ENCODE peak calls at places on chromosomes 16 and 17, in six cellular contexts. U, T, Q, M, D and G are unnamed samples.

GRCh38 chr17:75854881-75855309 is 240 bp downstream of the WBP2 start:
- DNase-seq in U (no peak), T (no peak), Q (no peak), M (no peak), D (no peak), G (no peak)

GRCh38 chr17:10907370-10907769 is 69.5 kb upstream of the PIRT start:
- DNase-seq in U (no peak), T (no peak), Q (no peak), M (no peak), D (no peak), G (no peak)

GRCh38 chr16:11181889-11182279 is 74.1 kb downstream of the SOCS1 start:
- DNase-seq in U (peak), T (no peak), Q (no peak), M (no peak), D (no peak), G (peak)

GRCh38 chr16:87016636-87017035 is 300.6 kb downstream of the C16orf95 start:
- DNase-seq in U (no peak), T (no peak), Q (no peak), M (no peak), D (no peak), G (no peak)

GRCh38 chr17:49132699-49133364 is at the start of gene B4GALNT2:
- DNase-seq in U (peak), T (no peak), Q (peak), M (no peak), D (no peak), G (no peak)

GRCh38 chr17:28145348-28145747 is 102.9 kb downstream of the NLK start:
- DNase-seq in U (no peak), T (no peak), Q (no peak), M (no peak), D (no peak), G (no peak)

GRCh38 chr17:64591944-64592343 is 70.2 kb downstream of the SMURF2 start:
- DNase-seq in U (no peak), T (no peak), Q (no peak), M (no peak), D (no peak), G (no peak)

GRCh38 chr17:33814852-33815251 is 440.2 kb upstream of the CCL2 start:
- DNase-seq in U (no peak), T (no peak), Q (no peak), M (no peak), D (no peak), G (no peak)

GRCh38 chr16:69917739-69918138 is 33.4 kb upstream of the CLEC18A start:
- DNase-seq in U (no peak), T (no peak), Q (no peak), M (peak), D (no peak), G (no peak)

GRCh38 chr16:29844575-29845331 is 18.3 kb downstream of the CDIPT start:
- DNase-seq in U (no peak), T (no peak), Q (no peak), M (peak), D (no peak), G (no peak)

GRCh38 chr17:48123111-48123510 is 15.5 kb downstream of the SNX11 start:
- DNase-seq in U (no peak), T (no peak), Q (no peak), M (no peak), D (no peak), G (no peak)

GRCh38 chr17:57121308-57122042 is 36.4 kb downstream of the AKAP1 start:
- DNase-seq in U (no peak), T (no peak), Q (peak), M (peak), D (no peak), G (no peak)

GRCh38 chr17:45131616-45132301 is 556 bp downstream of the PLCD3 start:
- DNase-seq in U (peak), T (no peak), Q (peak), M (peak), D (no peak), G (no peak)

GRCh38 chr17:78899361-78900260 is 3.4 kb downstream of the CEP295NL start:
- DNase-seq in U (no peak), T (no peak), Q (no peak), M (peak), D (no peak), G (no peak)

GRCh38 chr17:78798695-78799559 is 16.9 kb upstream of the CYTH1 start:
- DNase-seq in U (no peak), T (no peak), Q (no peak), M (no peak), D (no peak), G (no peak)

GRCh38 chr16:1678500-1679098 is 520 bp downstream of the JPT2 start:
- DNase-seq in U (peak), T (no peak), Q (peak), M (peak), D (no peak), G (no peak)

GRCh38 chr17:69339937-69340336 is 13.0 kb upstream of the ABCA5 start:
- DNase-seq in U (no peak), T (no peak), Q (no peak), M (no peak), D (no peak), G (no peak)

GRCh38 chr17:45345554-45346254 is 28.9 kb upstream of the MAP3K14 start:
- DNase-seq in U (peak), T (no peak), Q (no peak), M (peak), D (no peak), G (peak)

GRCh38 chr17:17028059-17028877 is 14.0 kb upstream of the MPRIP start:
- DNase-seq in U (peak), T (no peak), Q (peak), M (peak), D (no peak), G (peak)

GRCh38 chr17:61322316-61323014 is 77.2 kb upstream of the TBX2 start:
- DNase-seq in U (no peak), T (no peak), Q (no peak), M (no peak), D (no peak), G (no peak)

GRCh38 chr17:7021993-7022778 is 664 bp upstream of the BCL6B start:
- DNase-seq in U (peak), T (no peak), Q (peak), M (peak), D (peak), G (peak)

GRCh38 chr17:17818088-17818526 is 18.7 kb downstream of the SREBF1 start:
- DNase-seq in U (no peak), T (no peak), Q (no peak), M (no peak), D (peak), G (no peak)

GRCh38 chr17:26818736-26819135 is 475.2 kb upstream of the WSB1 start:
- DNase-seq in U (no peak), T (no peak), Q (no peak), M (no peak), D (no peak), G (no peak)

GRCh38 chr16:55643161-55643970 is 12.4 kb upstream of the SLC6A2 start:
- DNase-seq in U (peak), T (no peak), Q (peak), M (no peak), D (no peak), G (peak)

GRCh38 chr17:60645918-60646523 is 31.6 kb upstream of the BCAS3 start:
- DNase-seq in U (no peak), T (no peak), Q (no peak), M (no peak), D (no peak), G (no peak)

DNA sequence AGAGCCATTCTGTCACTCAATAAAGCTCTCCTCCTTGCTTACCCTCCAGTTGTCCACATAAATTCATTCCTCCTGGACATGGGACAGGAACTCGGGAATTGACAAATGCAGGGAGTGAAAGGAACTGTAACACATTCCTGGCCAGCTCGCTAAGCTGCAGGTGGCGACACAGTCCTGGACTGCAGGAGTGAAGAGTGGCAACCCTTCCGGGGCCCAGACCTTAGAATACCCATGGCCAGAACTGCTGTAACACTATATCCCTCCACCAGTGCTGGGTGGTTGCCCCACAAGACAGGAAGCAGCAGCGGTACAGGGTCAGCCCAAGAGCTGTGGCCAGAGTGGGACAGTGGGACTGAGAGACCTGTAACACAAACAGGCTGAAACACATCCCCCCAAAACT is 30.3 kb upstream of the KIF2B start:
- DNase-seq in U (no peak), T (no peak), Q (no peak), M (no peak), D (no peak), G (no peak)
- TF ChIP-seq POLR2A in U (no peak), T (no peak), Q (no peak), M (no peak), D (no peak), G (no peak)

GRCh38 chr17:82228842-82229685 is at the start of gene SLC16A3:
- DNase-seq in U (peak), T (no peak), Q (peak), M (no peak), D (peak), G (peak)
- TF ChIP-seq POLR2A in U (peak), T (peak), Q (no peak), M (peak), D (peak), G (no peak)

GRCh38 chr16:81542609-81543570 is 98.3 kb downstream of the CMIP start:
- DNase-seq in U (no peak), T (no peak), Q (no peak), M (no peak), D (no peak), G (no peak)
- TF ChIP-seq POLR2A in U (no peak), T (no peak), Q (no peak), M (no peak), D (no peak), G (no peak)

GRCh38 chr16:67311607-67312449 is 14.7 kb downstream of the KCTD19 start:
- DNase-seq in U (no peak), T (no peak), Q (no peak), M (no peak), D (no peak), G (no peak)
- TF ChIP-seq POLR2A in U (no peak), T (no peak), Q (no peak), M (no peak), D (peak), G (no peak)

GRCh38 chr16:2974319-2975056 is 5.3 kb downstream of the PAQR4 start:
- DNase-seq in U (no peak), T (no peak), Q (no peak), M (no peak), D (no peak), G (no peak)
- TF ChIP-seq POLR2A in U (no peak), T (no peak), Q (no peak), M (no peak), D (no peak), G (no peak)

GRCh38 chr17:4478318-4478830 is 20.3 kb upstream of the SPNS2 start:
- DNase-seq in U (no peak), T (no peak), Q (no peak), M (no peak), D (no peak), G (no peak)

GRCh38 chr17:4482338-4483011 is 16.2 kb upstream of the SPNS2 start:
- DNase-seq in U (peak), T (no peak), Q (peak), M (no peak), D (no peak), G (no peak)

GRCh38 chr17:4480929-4481898 is 17.5 kb upstream of the SPNS2 start:
- DNase-seq in U (peak), T (no peak), Q (peak), M (no peak), D (peak), G (no peak)

GRCh38 chr17:4479340-4479981 is 19.2 kb upstream of the SPNS2 start:
- DNase-seq in U (peak), T (no peak), Q (peak), M (no peak), D (no peak), G (no peak)

DNA sequence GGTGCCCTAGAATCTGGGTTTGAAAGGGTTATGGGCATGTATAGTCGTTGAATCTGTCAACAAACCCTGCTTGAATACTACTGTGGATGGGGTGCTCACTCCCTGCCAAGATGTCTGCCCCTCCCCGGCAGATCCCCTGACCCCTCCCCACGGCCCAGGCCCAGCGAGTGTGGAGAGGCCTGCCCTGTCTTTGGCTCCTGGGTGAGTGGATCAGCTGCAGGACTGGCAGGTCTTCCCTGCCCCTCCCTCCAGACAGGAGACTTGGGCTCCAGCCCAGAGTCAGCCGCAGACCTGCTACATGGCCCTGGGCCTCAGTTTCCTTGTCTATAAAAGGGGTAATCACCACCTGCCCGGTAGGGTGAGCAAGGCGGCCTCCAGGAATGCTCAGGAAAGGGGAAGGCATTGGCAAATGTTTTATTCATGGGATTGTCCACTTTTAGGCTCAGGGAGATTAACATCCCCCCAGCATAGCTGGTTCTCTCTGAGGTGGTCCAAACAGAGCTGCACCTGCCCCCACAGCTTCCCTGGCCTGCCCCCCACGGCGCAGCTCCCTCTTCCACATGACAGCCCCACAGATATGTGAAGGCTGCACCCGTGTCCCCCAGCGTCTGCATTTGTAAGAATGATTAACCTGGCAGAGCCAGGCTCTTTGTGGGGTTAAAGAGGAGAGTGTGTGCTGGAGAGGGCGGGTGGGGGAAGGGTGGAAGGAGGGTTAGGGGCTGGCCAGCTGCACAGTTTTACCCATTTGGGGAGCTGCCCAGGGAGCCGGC is 18.5 kb upstream of the SPNS2 start:
- DNase-seq in U (no peak), T (no peak), Q (no peak), M (no peak), D (no peak), G (no peak)
- TF ChIP-seq POLR2A in U (no peak), T (no peak), Q (no peak), M (no peak), D (no peak), G (no peak)

DNA sequence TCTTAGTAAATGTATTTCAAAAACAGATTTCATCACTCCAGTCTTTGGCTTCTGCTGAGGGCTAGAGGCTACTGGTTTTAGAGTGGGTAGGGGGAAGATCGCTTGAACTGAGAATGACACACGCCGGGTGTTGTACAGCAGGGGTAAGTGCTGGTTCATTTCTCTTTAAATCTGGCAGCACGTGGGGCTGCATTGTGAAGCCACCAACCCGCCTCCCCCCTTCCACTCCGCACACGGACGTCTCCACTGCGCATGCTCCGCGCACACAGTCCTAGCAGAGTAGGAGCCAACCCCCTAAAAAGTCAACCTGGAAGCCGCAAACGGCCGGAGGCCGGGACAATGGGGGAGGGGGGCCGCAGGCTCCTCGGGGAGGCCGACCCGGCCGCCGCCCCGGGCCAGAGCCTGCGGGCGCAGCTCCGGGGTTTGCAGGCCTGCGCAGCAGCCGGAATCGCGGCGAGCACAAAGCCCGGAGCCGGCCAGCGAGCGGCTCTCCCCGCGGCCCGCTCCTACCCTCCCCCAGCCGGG is 1.3 kb downstream of the UBE2G1 start:
- DNase-seq in U (peak), T (peak), Q (peak), M (peak), D (peak), G (peak)
- TF ChIP-seq POLR2A in U (peak), T (no peak), Q (no peak), M (peak), D (no peak), G (no peak)

GRCh38 chr17:39240631-39241030 is 14.9 kb upstream of the STAC2 start:
- DNase-seq in U (no peak), T (no peak), Q (no peak), M (no peak), D (no peak), G (no peak)
- TF ChIP-seq POLR2A in U (no peak), T (no peak), Q (no peak), M (no peak), D (no peak), G (no peak)

DNA sequence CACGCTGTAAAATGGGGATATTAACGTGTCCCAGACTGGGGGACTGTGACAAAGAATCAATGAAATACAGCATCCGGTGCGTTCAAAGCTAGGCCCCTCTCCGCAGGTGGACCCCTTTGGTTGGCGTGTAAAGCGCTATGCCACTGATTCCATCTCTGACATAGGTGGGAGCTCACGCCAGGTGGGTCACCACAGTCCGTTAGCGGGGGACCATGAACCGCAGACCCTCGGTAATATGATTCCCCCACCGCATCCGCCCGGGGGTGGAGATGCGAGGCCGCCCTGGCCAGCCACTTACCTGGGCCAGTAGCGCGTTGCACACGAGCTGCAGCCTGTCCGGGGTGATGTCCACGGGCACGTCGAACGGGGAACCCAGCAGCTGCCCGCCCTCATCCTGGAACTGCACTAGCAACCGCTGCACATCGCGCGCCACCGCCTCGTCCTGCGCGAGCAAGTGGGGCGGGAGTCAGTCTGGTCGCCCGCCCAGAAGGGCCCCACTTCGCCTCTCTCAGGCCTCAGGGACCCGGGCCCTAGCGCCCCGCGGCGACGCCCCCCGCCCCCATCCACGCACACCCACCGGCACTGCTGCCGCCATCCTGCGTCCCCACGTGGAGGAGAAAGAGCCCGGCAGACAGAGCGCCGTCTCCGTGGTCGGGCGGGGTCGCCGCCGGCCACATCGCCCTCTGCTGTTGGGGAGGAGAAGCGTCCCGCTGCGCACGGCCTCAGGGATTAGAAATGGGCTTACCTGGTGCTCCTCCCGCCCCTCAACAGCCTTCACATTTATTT is at the start of gene NLE1:
- DNase-seq in U (peak), T (no peak), Q (peak), M (peak), D (peak), G (peak)
- TF ChIP-seq POLR2A in U (peak), T (no peak), Q (no peak), M (no peak), D (no peak), G (no peak)